ENCODE peak calls at places on chromosomes 12 and 14, in six cellular contexts. Z is activated T-cell treated with anti-CD3 and anti-CD28 coated beads for 1 hour; A is activated naive CD8-positive, alpha-beta T cell treated with anti-CD3 and anti-CD28 coated beads for 36 hours; L is lower leg skin; K is GM04503; C is hepatic stellate cell. Y is an unnamed sample.
A peak's percentile ranks its signal among the peaks of the same experiment; 100 is the strongest.

GRCh38 chr12:6226701-6227096 is 26.5 kb downstream of the CD9 start:
- DNase-seq in Z (no peak), A (no peak), L (no peak), K (no peak), C (peak; percentile 76), Y (no peak)

GRCh38 chr14:32711103-32711680 is 227.5 kb upstream of the NPAS3 start:
- DNase-seq in Z (no peak), A (no peak), L (peak; percentile 22), K (no peak), C (no peak), Y (no peak)

GRCh38 chr12:61821381-61821780 is 438.8 kb upstream of the USP15 start:
- DNase-seq in Z (no peak), A (no peak), L (no peak), K (no peak), C (no peak), Y (no peak)

GRCh38 chr12:27331299-27331926 is 1.2 kb upstream of the BMAL2 start:
- DNase-seq in Z (no peak), A (peak; percentile 32), L (no peak), K (peak; percentile 83), C (peak; percentile 78), Y (peak; percentile 60)

GRCh38 chr14:63203618-63204406 is 431 bp upstream of the RHOJ start:
- DNase-seq in Z (no peak), A (no peak), L (peak; percentile 79), K (peak; percentile 31), C (peak; percentile 58), Y (peak; percentile 44)

GRCh38 chr14:32352631-32353030 is 23.5 kb downstream of the AKAP6 start:
- DNase-seq in Z (no peak), A (no peak), L (no peak), K (no peak), C (no peak), Y (no peak)

GRCh38 chr12:20398720-20399119 is 30.4 kb downstream of the PDE3A start:
- DNase-seq in Z (no peak), A (no peak), L (peak; percentile 18), K (no peak), C (no peak), Y (no peak)

GRCh38 chr12:48969847-48970701 is 1.5 kb downstream of the WNT10B start:
- DNase-seq in Z (no peak), A (peak; percentile 52), L (no peak), K (no peak), C (no peak), Y (no peak)

GRCh38 chr12:121128908-121129704 is 3.6 kb upstream of the P2RX7 start:
- DNase-seq in Z (peak; percentile 69), A (peak; percentile 85), L (peak; percentile 81), K (no peak), C (peak; percentile 85), Y (no peak)

GRCh38 chr12:14153803-14154202 is 172.4 kb upstream of the GRIN2B start:
- DNase-seq in Z (no peak), A (no peak), L (no peak), K (no peak), C (no peak), Y (no peak)

GRCh38 chr12:73677520-73678291 is 859.9 kb upstream of the ATXN7L3B start:
- DNase-seq in Z (no peak), A (no peak), L (no peak), K (no peak), C (no peak), Y (no peak)

GRCh38 chr14:104140463-104141331 is 2.3 kb downstream of the KIF26A start:
- DNase-seq in Z (no peak), A (no peak), L (no peak), K (no peak), C (no peak), Y (no peak)

GRCh38 chr12:25689996-25690501 is 137.0 kb upstream of the LMNTD1 start:
- DNase-seq in Z (no peak), A (no peak), L (no peak), K (no peak), C (no peak), Y (no peak)

GRCh38 chr14:73823339-73823885 is 28.2 kb upstream of the PTGR2 start:
- DNase-seq in Z (no peak), A (no peak), L (no peak), K (no peak), C (no peak), Y (no peak)

GRCh38 chr14:54572316-54572715 is 5.4 kb downstream of the SAMD4A start:
- DNase-seq in Z (no peak), A (peak; percentile 9), L (no peak), K (no peak), C (no peak), Y (no peak)

GRCh38 chr14:58942516-58942915 is 246.0 kb upstream of the DAAM1 start:
- DNase-seq in Z (no peak), A (no peak), L (no peak), K (no peak), C (no peak), Y (no peak)